ENCODE peak calls at places on chromosome 12, in five cellular contexts. Z is fibroblast of mammary gland; Y is left ventricle myocardium inferior; J is stimulated activated CD8-positive, alpha-beta memory T cell treated with anti-CD3 and anti-CD28 coated beads, Interleukin-15, amount 100 ng/mL, for 24 hours; K is Panc1. I is an unnamed sample.
A peak's percentile ranks its signal among the peaks of the same experiment; 100 is the strongest.

GRCh38 chr12:108301346-108301745 is 37.8 kb downstream of the CMKLR1 start:
- DNase-seq in Z (no peak), J (no peak), K (no peak), Y (no peak), I (no peak)

GRCh38 chr12:1660304-1661187 is 30.3 kb upstream of the ADIPOR2 start:
- DNase-seq in Z (peak; percentile 63), J (no peak), K (no peak), Y (no peak), I (no peak)

GRCh38 chr12:25276199-25276937 is 25.6 kb upstream of the KRAS start:
- DNase-seq in J (peak; percentile 21), Y (no peak), K (peak; percentile 92), Z (peak; percentile 95), I (no peak)

GRCh38 chr12:49188916-49189367 is at the start of gene TUBA1A:
- DNase-seq in Z (peak; percentile 99), K (peak; percentile 95), J (peak; percentile 65), Y (peak; percentile 91), I (peak; percentile 100)

GRCh38 chr12:9365296-9365695 is 157.1 kb upstream of the PZP start:
- DNase-seq in Y (no peak), J (no peak), Z (peak; percentile 60), K (no peak), I (no peak)

GRCh38 chr12:120536064-120536791 is 2.1 kb downstream of the RNF10 start:
- DNase-seq in Y (no peak), K (no peak), J (no peak), Z (no peak), I (no peak)

GRCh38 chr12:6065872-6066217 is 58.6 kb downstream of the VWF start:
- DNase-seq in Y (no peak), Z (peak; percentile 57), K (no peak), J (no peak), I (no peak)

GRCh38 chr12:12560587-12561304 is 1.9 kb downstream of the DUSP16 start:
- DNase-seq in K (no peak), J (no peak), Z (peak; percentile 64), Y (no peak), I (peak; percentile 64)

GRCh38 chr12:94980577-94980976 is 22.9 kb downstream of the NDUFA12 start:
- DNase-seq in K (no peak), Z (peak; percentile 41), J (no peak), Y (no peak), I (no peak)

GRCh38 chr12:110745632-110746284 is 3.1 kb upstream of the PPP1CC start:
- DNase-seq in J (no peak), Z (peak; percentile 25), K (no peak), Y (no peak), I (no peak)

I was measured in islet precursor cell.